ENCODE peak calls at places on chromosome 7, in eight cellular contexts. One of them, this sample, is unnamed.

GRCh38 chr7:66669088-66669487 is 40.4 kb downstream of the KCTD7 start:
- DNase-seq in H54: no peak
- DNase-seq in adrenal gland: no peak
- DNase-seq in gastrocnemius medialis: no peak
- DNase-seq in Peyer's patch: no peak
- DNase-seq in IMR-90: no peak
- DNase-seq in A549: no peak
- DNase-seq in ovary: no peak
- DNase-seq in this sample: no peak

GRCh38 chr7:43193061-43193460 is 80.6 kb downstream of the HECW1 start:
- DNase-seq in H54: no peak
- DNase-seq in adrenal gland: no peak
- DNase-seq in gastrocnemius medialis: no peak
- DNase-seq in Peyer's patch: no peak
- DNase-seq in IMR-90: no peak
- DNase-seq in A549: no peak
- DNase-seq in ovary: no peak
- DNase-seq in this sample: no peak

GRCh38 chr7:117951285-117951684 is 78.0 kb upstream of the CTTNBP2 start:
- DNase-seq in H54: no peak
- DNase-seq in adrenal gland: no peak
- DNase-seq in gastrocnemius medialis: no peak
- DNase-seq in Peyer's patch: no peak
- DNase-seq in IMR-90: no peak
- DNase-seq in A549: no peak
- DNase-seq in ovary: no peak
- DNase-seq in this sample: no peak

GRCh38 chr7:100568176-100568935 is 5.3 kb downstream of the SAP25 start:
- DNase-seq in H54: no peak
- DNase-seq in adrenal gland: peak; percentile 93
- DNase-seq in gastrocnemius medialis: no peak
- DNase-seq in Peyer's patch: no peak
- DNase-seq in IMR-90: no peak
- DNase-seq in A549: no peak
- DNase-seq in ovary: peak; percentile 47
- DNase-seq in this sample: no peak

GRCh38 chr7:73308074-73308664 is 457 bp downstream of the NSUN5 start:
- DNase-seq in H54: no peak
- DNase-seq in adrenal gland: no peak
- DNase-seq in gastrocnemius medialis: no peak
- DNase-seq in Peyer's patch: peak; percentile 20
- DNase-seq in IMR-90: no peak
- DNase-seq in A549: no peak
- DNase-seq in ovary: no peak
- DNase-seq in this sample: no peak

GRCh38 chr7:37315752-37316711 is 132.6 kb downstream of the ELMO1 start:
- DNase-seq in H54: no peak
- DNase-seq in adrenal gland: no peak
- DNase-seq in gastrocnemius medialis: peak; percentile 14
- DNase-seq in Peyer's patch: no peak
- DNase-seq in IMR-90: no peak
- DNase-seq in A549: no peak
- DNase-seq in ovary: no peak
- DNase-seq in this sample: no peak

GRCh38 chr7:141737836-141738591 is at the start of gene SSBP1:
- DNase-seq in H54: peak; percentile 71
- DNase-seq in adrenal gland: peak; percentile 93
- DNase-seq in gastrocnemius medialis: peak; percentile 85
- DNase-seq in Peyer's patch: peak; percentile 87
- DNase-seq in IMR-90: peak; percentile 96
- DNase-seq in A549: peak; percentile 98
- DNase-seq in ovary: peak; percentile 87
- DNase-seq in this sample: peak; percentile 88

GRCh38 chr7:31443457-31443856 is 70.4 kb upstream of the ITPRID1 start:
- DNase-seq in H54: peak; percentile 42
- DNase-seq in adrenal gland: no peak
- DNase-seq in gastrocnemius medialis: no peak
- DNase-seq in Peyer's patch: no peak
- DNase-seq in IMR-90: peak; percentile 45
- DNase-seq in A549: peak; percentile 68
- DNase-seq in ovary: no peak
- DNase-seq in this sample: no peak

GRCh38 chr7:77442631-77443420 is 26.7 kb upstream of the GSAP start:
- DNase-seq in H54: no peak
- DNase-seq in adrenal gland: no peak
- DNase-seq in gastrocnemius medialis: no peak
- DNase-seq in Peyer's patch: no peak
- DNase-seq in IMR-90: peak; percentile 50
- DNase-seq in A549: no peak
- DNase-seq in ovary: no peak
- DNase-seq in this sample: no peak

GRCh38 chr7:123348700-123349099 is 148.9 kb upstream of the SLC13A1 start:
- DNase-seq in H54: no peak
- DNase-seq in adrenal gland: no peak
- DNase-seq in gastrocnemius medialis: no peak
- DNase-seq in Peyer's patch: no peak
- DNase-seq in IMR-90: no peak
- DNase-seq in A549: no peak
- DNase-seq in ovary: no peak
- DNase-seq in this sample: no peak

GRCh38 chr7:80379034-80379433 is 132.8 kb downstream of the GNAT3 start:
- DNase-seq in H54: peak; percentile 6
- DNase-seq in adrenal gland: no peak
- DNase-seq in gastrocnemius medialis: no peak
- DNase-seq in Peyer's patch: no peak
- DNase-seq in IMR-90: peak; percentile 81
- DNase-seq in A549: no peak
- DNase-seq in ovary: no peak
- DNase-seq in this sample: no peak

GRCh38 chr7:27890205-27890849 is 150.4 kb downstream of the TAX1BP1 start:
- DNase-seq in H54: no peak
- DNase-seq in adrenal gland: no peak
- DNase-seq in gastrocnemius medialis: no peak
- DNase-seq in Peyer's patch: no peak
- DNase-seq in IMR-90: no peak
- DNase-seq in A549: no peak
- DNase-seq in ovary: no peak
- DNase-seq in this sample: no peak

GRCh38 chr7:93890464-93891068 is at the start of gene TFPI2:
- DNase-seq in H54: peak; percentile 58
- DNase-seq in adrenal gland: peak; percentile 50
- DNase-seq in gastrocnemius medialis: no peak
- DNase-seq in Peyer's patch: no peak
- DNase-seq in IMR-90: peak; percentile 83
- DNase-seq in A549: peak; percentile 94
- DNase-seq in ovary: peak; percentile 76
- DNase-seq in this sample: peak; percentile 12

GRCh38 chr7:2258661-2259365 is 16.8 kb downstream of the NUDT1 start:
- DNase-seq in H54: no peak
- DNase-seq in adrenal gland: no peak
- DNase-seq in gastrocnemius medialis: no peak
- DNase-seq in Peyer's patch: peak; percentile 63
- DNase-seq in IMR-90: no peak
- DNase-seq in A549: no peak
- DNase-seq in ovary: no peak
- DNase-seq in this sample: no peak

GRCh38 chr7:31935115-31935514 is 135.1 kb downstream of the PDE1C start:
- DNase-seq in H54: no peak
- DNase-seq in adrenal gland: no peak
- DNase-seq in gastrocnemius medialis: no peak
- DNase-seq in Peyer's patch: no peak
- DNase-seq in IMR-90: no peak
- DNase-seq in A549: peak; percentile 69
- DNase-seq in ovary: no peak
- DNase-seq in this sample: no peak

GRCh38 chr7:140672382-140673062 is at the start of gene ADCK2:
- DNase-seq in H54: peak; percentile 80
- DNase-seq in adrenal gland: peak; percentile 47
- DNase-seq in gastrocnemius medialis: peak; percentile 22
- DNase-seq in Peyer's patch: peak; percentile 74
- DNase-seq in IMR-90: no peak
- DNase-seq in A549: peak; percentile 24
- DNase-seq in ovary: peak; percentile 64
- DNase-seq in this sample: peak; percentile 59

GRCh38 chr7:123846217-123846891 is 1.4 kb downstream of the HYAL4 start:
- DNase-seq in H54: no peak
- DNase-seq in adrenal gland: no peak
- DNase-seq in gastrocnemius medialis: peak; percentile 30
- DNase-seq in Peyer's patch: no peak
- DNase-seq in IMR-90: no peak
- DNase-seq in A549: peak; percentile 33
- DNase-seq in ovary: no peak
- DNase-seq in this sample: no peak

GRCh38 chr7:123863461-123863860 is 18.5 kb downstream of the HYAL4 start:
- DNase-seq in H54: no peak
- DNase-seq in adrenal gland: no peak
- DNase-seq in gastrocnemius medialis: no peak
- DNase-seq in Peyer's patch: no peak
- DNase-seq in IMR-90: no peak
- DNase-seq in A549: no peak
- DNase-seq in ovary: no peak
- DNase-seq in this sample: no peak

GRCh38 chr7:40826419-40827216 is 691.8 kb downstream of the SUGCT start:
- DNase-seq in H54: no peak
- DNase-seq in adrenal gland: no peak
- DNase-seq in gastrocnemius medialis: no peak
- DNase-seq in Peyer's patch: no peak
- DNase-seq in IMR-90: peak; percentile 73
- DNase-seq in A549: no peak
- DNase-seq in ovary: no peak
- DNase-seq in this sample: no peak

DNA sequence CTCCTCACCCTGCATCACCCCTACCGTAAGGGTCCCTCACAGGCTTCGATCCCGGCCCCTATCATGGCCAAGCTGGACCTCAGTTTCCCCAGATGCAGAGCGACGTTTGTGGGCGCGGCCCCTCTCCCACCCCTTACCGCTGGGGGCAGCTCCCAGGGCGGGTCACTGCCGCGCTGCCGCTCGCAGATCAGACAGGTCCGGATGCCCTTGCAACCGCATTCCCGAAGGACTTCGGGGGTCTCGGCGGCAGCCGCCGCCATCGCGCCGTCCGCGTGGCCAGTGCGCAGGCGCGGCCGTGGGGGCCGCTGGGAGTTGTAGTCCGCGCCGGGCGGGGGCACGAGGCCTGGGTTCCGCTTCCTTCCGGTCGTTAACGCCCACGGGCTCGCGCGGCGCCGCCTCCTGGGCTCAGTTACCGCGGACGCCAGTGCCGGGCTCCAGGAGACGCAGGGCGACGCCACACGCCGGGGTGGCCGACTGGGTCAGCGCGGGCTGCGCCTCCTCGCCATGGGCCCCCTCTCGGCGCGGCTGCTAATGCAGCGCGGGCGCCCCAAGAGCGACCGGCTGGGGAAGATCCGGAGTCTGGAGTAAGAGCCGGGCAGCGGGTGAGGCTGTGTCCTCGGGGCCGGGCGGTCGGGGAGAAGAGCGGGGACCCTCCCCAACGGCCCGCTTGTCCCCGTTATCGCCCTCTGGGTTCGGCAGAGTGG is at the start of the genes ALKBH4 and LRWD1:
- DNase-seq in H54: peak; percentile 98
- DNase-seq in adrenal gland: peak; percentile 93
- DNase-seq in gastrocnemius medialis: peak; percentile 90
- DNase-seq in Peyer's patch: peak; percentile 92
- DNase-seq in IMR-90: peak; percentile 87
- DNase-seq in A549: peak; percentile 89
- DNase-seq in ovary: peak; percentile 92
- DNase-seq in this sample: peak; percentile 91
- TF ChIP-seq POLR2A in H54: peak; percentile 97
- TF ChIP-seq POLR2A in adrenal gland: no peak
- TF ChIP-seq POLR2A in gastrocnemius medialis: peak; percentile 57
- TF ChIP-seq POLR2A in Peyer's patch: peak; percentile 75
- TF ChIP-seq POLR2A in IMR-90: peak; percentile 88
- TF ChIP-seq POLR2A in A549: peak; percentile 88
- TF ChIP-seq POLR2A in ovary: peak; percentile 33
- TF ChIP-seq POLR2A in this sample: peak; percentile 50

GRCh38 chr7:36303202-36304098 is 86.2 kb upstream of the ANLN start:
- DNase-seq in H54: peak; percentile 90
- DNase-seq in adrenal gland: peak; percentile 96
- DNase-seq in gastrocnemius medialis: peak; percentile 77
- DNase-seq in Peyer's patch: peak; percentile 14
- DNase-seq in IMR-90: peak; percentile 95
- DNase-seq in A549: peak; percentile 87
- DNase-seq in ovary: peak; percentile 78
- DNase-seq in this sample: peak; percentile 90
- TF ChIP-seq POLR2A in H54: no peak
- TF ChIP-seq POLR2A in adrenal gland: no peak
- TF ChIP-seq POLR2A in gastrocnemius medialis: peak; percentile 51
- TF ChIP-seq POLR2A in Peyer's patch: no peak
- TF ChIP-seq POLR2A in IMR-90: no peak
- TF ChIP-seq POLR2A in A549: no peak
- TF ChIP-seq POLR2A in ovary: no peak
- TF ChIP-seq POLR2A in this sample: no peak

DNA sequence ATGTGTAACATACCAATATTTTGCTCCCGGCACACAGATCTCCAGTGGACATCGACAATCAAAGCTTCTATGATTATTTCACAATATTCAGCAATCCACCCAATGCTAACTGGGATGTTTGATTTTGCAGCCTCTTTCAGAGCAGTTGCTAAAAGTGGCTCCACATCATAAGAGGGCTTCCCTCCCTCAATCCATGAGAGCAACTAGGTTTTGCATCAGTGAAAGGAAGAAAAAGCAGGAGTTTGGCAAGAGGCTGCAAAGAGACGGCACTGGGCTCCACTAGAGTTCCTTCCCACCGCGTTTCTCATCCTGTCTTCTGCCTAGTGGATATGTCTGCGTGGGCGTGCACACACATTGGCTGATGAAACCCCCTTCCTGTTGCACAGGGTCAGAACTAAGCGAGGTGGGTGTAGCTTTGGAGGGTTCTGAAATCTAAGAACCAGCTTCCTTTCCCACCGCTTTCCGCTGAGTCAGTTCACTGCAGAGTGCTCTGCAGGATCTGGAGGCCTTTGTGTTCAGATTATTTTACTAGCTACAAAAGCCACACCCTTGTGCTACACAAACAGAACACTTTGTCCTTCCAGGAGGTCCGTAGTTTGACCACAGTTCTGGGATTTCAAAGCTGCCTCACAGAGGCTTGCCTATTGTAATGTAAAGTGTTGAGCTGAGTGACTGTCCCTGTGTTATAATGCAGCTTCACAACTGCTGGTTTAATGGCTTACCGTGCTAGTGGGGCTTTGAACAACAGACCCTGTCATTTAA is 28.1 kb downstream of the ARL4A start:
- DNase-seq in H54: peak; percentile 58
- DNase-seq in adrenal gland: peak; percentile 75
- DNase-seq in gastrocnemius medialis: peak; percentile 72
- DNase-seq in Peyer's patch: peak; percentile 20
- DNase-seq in IMR-90: peak; percentile 95
- DNase-seq in A549: peak; percentile 98
- DNase-seq in ovary: peak; percentile 60
- DNase-seq in this sample: peak; percentile 89
- TF ChIP-seq POLR2A in H54: peak; percentile 35
- TF ChIP-seq POLR2A in adrenal gland: no peak
- TF ChIP-seq POLR2A in gastrocnemius medialis: peak; percentile 26
- TF ChIP-seq POLR2A in Peyer's patch: peak; percentile 92
- TF ChIP-seq POLR2A in IMR-90: no peak
- TF ChIP-seq POLR2A in A549: peak; percentile 40
- TF ChIP-seq POLR2A in ovary: no peak
- TF ChIP-seq POLR2A in this sample: no peak

GRCh38 chr7:74606101-74606908 is 51.2 kb upstream of the GTF2I start:
- DNase-seq in H54: peak; percentile 63
- DNase-seq in adrenal gland: peak; percentile 39
- DNase-seq in gastrocnemius medialis: peak; percentile 24
- DNase-seq in Peyer's patch: peak; percentile 58
- DNase-seq in IMR-90: no peak
- DNase-seq in A549: no peak
- DNase-seq in ovary: no peak
- DNase-seq in this sample: peak; percentile 42
- TF ChIP-seq POLR2A in H54: no peak
- TF ChIP-seq POLR2A in adrenal gland: no peak
- TF ChIP-seq POLR2A in gastrocnemius medialis: no peak
- TF ChIP-seq POLR2A in Peyer's patch: no peak
- TF ChIP-seq POLR2A in IMR-90: no peak
- TF ChIP-seq POLR2A in A549: no peak
- TF ChIP-seq POLR2A in ovary: no peak
- TF ChIP-seq POLR2A in this sample: no peak

This sample was measured in prostate gland.